ENCODE peak calls at places on chromosomes 1 and 21, in nine cellular contexts. A is SJCRH30, Z is AML-193, D is HTR-8/SVneo, G is AG10803, Q is astrocyte of the cerebellum, T is erythroblast, M is HAP-1, S is GM12878. W is an unnamed sample.

GRCh38 chr1:184075040-184076029 is 23.8 kb downstream of the TSEN15 start:
- DNase-seq in A (peak; percentile 11), D (peak; percentile 48), G (peak; percentile 69), Z (peak; percentile 70), Q (peak; percentile 54), S (no peak), M (peak; percentile 43), T (peak; percentile 67), W (peak; percentile 74)

GRCh38 chr1:213389061-213389581 is 338.1 kb downstream of the RPS6KC1 start:
- DNase-seq in M (no peak), S (no peak), D (no peak), Z (no peak), T (no peak), G (no peak), Q (no peak), A (no peak), W (no peak)

GRCh38 chr1:204751883-204752687 is 66.5 kb upstream of the LRRN2 start:
- DNase-seq in G (no peak), D (no peak), M (peak; percentile 72), S (no peak), Q (no peak), T (no peak), A (peak; percentile 70), Z (no peak), W (no peak)

GRCh38 chr1:155389831-155390230 is 69.1 kb downstream of the RUSC1 start:
- DNase-seq in S (no peak), M (no peak), A (no peak), G (no peak), T (peak; percentile 56), Q (no peak), D (no peak), Z (no peak), W (no peak)

GRCh38 chr1:56451491-56451890 is 127.9 kb downstream of the PLPP3 start:
- DNase-seq in Q (no peak), Z (no peak), D (no peak), M (no peak), S (no peak), A (no peak), G (no peak), T (no peak), W (no peak)

GRCh38 chr1:172325562-172325961 is 94.9 kb upstream of the C1orf105 start:
- DNase-seq in T (no peak), M (no peak), A (no peak), S (no peak), D (no peak), G (peak; percentile 65), Z (no peak), Q (no peak), W (no peak)

GRCh38 chr1:87402192-87403046 is 73.7 kb downstream of the LMO4 start:
- DNase-seq in S (no peak), G (peak; percentile 87), M (no peak), Q (peak; percentile 89), Z (no peak), T (no peak), D (no peak), A (no peak), W (no peak)

GRCh38 chr1:226223786-226224244 is 351 bp downstream of the MIXL1 start:
- DNase-seq in G (no peak), T (peak; percentile 27), Q (no peak), S (no peak), Z (no peak), M (peak; percentile 55), D (peak; percentile 41), A (no peak), W (peak; percentile 22)

GRCh38 chr1:115924730-115925129 is 51.6 kb upstream of the SLC22A15 start:
- DNase-seq in T (no peak), S (no peak), A (no peak), M (no peak), Q (no peak), Z (no peak), G (no peak), D (no peak), W (no peak)

GRCh38 chr1:229438021-229438420 is 4.1 kb upstream of the ACTA1 start:
- DNase-seq in Q (no peak), D (no peak), A (no peak), G (no peak), M (no peak), S (no peak), T (no peak), Z (no peak), W (no peak)

GRCh38 chr1:49104575-49104974 is 327.9 kb upstream of the BEND5 start:
- DNase-seq in T (no peak), Z (no peak), M (no peak), A (no peak), S (no peak), Q (no peak), G (no peak), D (no peak), W (no peak)

GRCh38 chr21:29072873-29073221 is 601 bp downstream of the CCT8 start:
- DNase-seq in T (peak; percentile 71), A (no peak), M (peak; percentile 24), G (peak; percentile 48), Q (no peak), Z (no peak), D (no peak), S (no peak), W (no peak)

GRCh38 chr1:51284487-51284954 is 45.8 kb downstream of the TTC39A start:
- DNase-seq in T (peak; percentile 99), D (no peak), A (peak; percentile 47), M (no peak), S (no peak), G (no peak), Z (no peak), Q (no peak), W (peak; percentile 46)

GRCh38 chr21:18249542-18250152 is 5.0 kb downstream of the CHODL start:
- DNase-seq in M (peak; percentile 22), S (no peak), T (no peak), G (no peak), Z (no peak), A (no peak), Q (no peak), D (no peak), W (no peak)

GRCh38 chr1:89462250-89462649 is 62.4 kb upstream of the LRRC8B start:
- DNase-seq in G (no peak), S (no peak), Z (no peak), Q (no peak), D (no peak), T (no peak), A (no peak), M (no peak), W (no peak)

GRCh38 chr21:37792046-37792445 is 124.2 kb downstream of the KCNJ6 start:
- DNase-seq in A (no peak), Q (peak; percentile 6), G (peak; percentile 42), M (no peak), D (no peak), T (no peak), S (no peak), Z (no peak), W (no peak)